ENCODE peak calls at places on chromosome 1, in four cellular contexts. One of them, this sample, is unnamed.

GRCh38 chr1:100353073-100353801 is 931 bp downstream of the CDC14A start:
- DNase-seq in K562: no peak
- DNase-seq in neuronal stem cell: no peak
- DNase-seq in IMR-90: no peak
- DNase-seq in this sample: peak; percentile 25

GRCh38 chr1:76949503-76949902 is 82.2 kb downstream of the ST6GALNAC5 start:
- DNase-seq in K562: no peak
- DNase-seq in neuronal stem cell: no peak
- DNase-seq in IMR-90: peak; percentile 61
- DNase-seq in this sample: peak; percentile 78

GRCh38 chr1:226100436-226101347 is 38.2 kb downstream of the H3-3A start:
- DNase-seq in K562: peak; percentile 36
- DNase-seq in neuronal stem cell: no peak
- DNase-seq in IMR-90: peak; percentile 81
- DNase-seq in this sample: no peak

GRCh38 chr1:190205713-190206112 is 272.0 kb downstream of the BRINP3 start:
- DNase-seq in K562: no peak
- DNase-seq in neuronal stem cell: no peak
- DNase-seq in IMR-90: peak; percentile 77
- DNase-seq in this sample: no peak

GRCh38 chr1:11691302-11691914 is at the start of gene DRAXIN:
- DNase-seq in K562: no peak
- DNase-seq in neuronal stem cell: peak; percentile 63
- DNase-seq in IMR-90: no peak
- DNase-seq in this sample: peak; percentile 26

GRCh38 chr1:204296431-204296988 is 63.2 kb downstream of the PLEKHA6 start:
- DNase-seq in K562: no peak
- DNase-seq in neuronal stem cell: no peak
- DNase-seq in IMR-90: peak; percentile 92
- DNase-seq in this sample: no peak

GRCh38 chr1:175150596-175151319 is 41.8 kb downstream of the KIAA0040 start:
- DNase-seq in K562: no peak
- DNase-seq in neuronal stem cell: no peak
- DNase-seq in IMR-90: no peak
- DNase-seq in this sample: peak; percentile 65

GRCh38 chr1:161192476-161193465 is 6.1 kb downstream of the ADAMTS4 start:
- DNase-seq in K562: peak; percentile 86
- DNase-seq in neuronal stem cell: no peak
- DNase-seq in IMR-90: peak; percentile 65
- DNase-seq in this sample: peak; percentile 48

GRCh38 chr1:96075704-96076455 is 645.7 kb upstream of the PTBP2 start:
- DNase-seq in K562: no peak
- DNase-seq in neuronal stem cell: no peak
- DNase-seq in IMR-90: no peak
- DNase-seq in this sample: peak; percentile 9

GRCh38 chr1:117534995-117535467 is 70.8 kb upstream of the TENT5C start:
- DNase-seq in K562: peak; percentile 81
- DNase-seq in neuronal stem cell: peak; percentile 53
- DNase-seq in IMR-90: peak; percentile 72
- DNase-seq in this sample: peak; percentile 51

GRCh38 chr1:88462481-88463261 is 221.4 kb upstream of the PKN2 start:
- DNase-seq in K562: no peak
- DNase-seq in neuronal stem cell: peak; percentile 50
- DNase-seq in IMR-90: peak; percentile 17
- DNase-seq in this sample: peak; percentile 7

GRCh38 chr1:3032970-3033794 is 11.9 kb downstream of the ACTRT2 start:
- DNase-seq in K562: no peak
- DNase-seq in neuronal stem cell: no peak
- DNase-seq in IMR-90: no peak
- DNase-seq in this sample: no peak

GRCh38 chr1:65924471-65924870 is 131.8 kb downstream of the PDE4B start:
- DNase-seq in K562: no peak
- DNase-seq in neuronal stem cell: no peak
- DNase-seq in IMR-90: peak; percentile 94
- DNase-seq in this sample: peak; percentile 66

GRCh38 chr1:6859415-6860343 is 74.4 kb downstream of the CAMTA1 start:
- DNase-seq in K562: peak; percentile 10
- DNase-seq in neuronal stem cell: no peak
- DNase-seq in IMR-90: peak; percentile 99
- DNase-seq in this sample: peak; percentile 85

GRCh38 chr1:43368646-43369020 is 822 bp upstream of the ELOVL1 start:
- DNase-seq in K562: no peak
- DNase-seq in neuronal stem cell: no peak
- DNase-seq in IMR-90: no peak
- DNase-seq in this sample: no peak

GRCh38 chr1:225748479-225748878 is 29.1 kb upstream of the SRP9 start:
- DNase-seq in K562: no peak
- DNase-seq in neuronal stem cell: no peak
- DNase-seq in IMR-90: no peak
- DNase-seq in this sample: no peak

GRCh38 chr1:90162216-90162615 is 167.3 kb downstream of the ZNF326 start:
- DNase-seq in K562: no peak
- DNase-seq in neuronal stem cell: no peak
- DNase-seq in IMR-90: no peak
- DNase-seq in this sample: peak; percentile 94

GRCh38 chr1:67044631-67045270 is 9.2 kb downstream of the SLC35D1 start:
- DNase-seq in K562: no peak
- DNase-seq in neuronal stem cell: no peak
- DNase-seq in IMR-90: peak; percentile 11
- DNase-seq in this sample: no peak

GRCh38 chr1:24929876-24930702 is at the start of gene RUNX3:
- DNase-seq in K562: no peak
- DNase-seq in neuronal stem cell: peak; percentile 54
- DNase-seq in IMR-90: no peak
- DNase-seq in this sample: peak; percentile 21

GRCh38 chr1:113758631-113759340 is 500 bp downstream of the PHTF1 start:
- DNase-seq in K562: peak; percentile 84
- DNase-seq in neuronal stem cell: peak; percentile 83
- DNase-seq in IMR-90: peak; percentile 25
- DNase-seq in this sample: peak; percentile 50

GRCh38 chr1:8437286-8437685 is 119.4 kb downstream of the SLC45A1 start:
- DNase-seq in K562: no peak
- DNase-seq in neuronal stem cell: no peak
- DNase-seq in IMR-90: no peak
- DNase-seq in this sample: no peak

GRCh38 chr1:38052750-38053415 is 6.3 kb upstream of the POU3F1 start:
- DNase-seq in K562: peak; percentile 45
- DNase-seq in neuronal stem cell: no peak
- DNase-seq in IMR-90: no peak
- DNase-seq in this sample: no peak

GRCh38 chr1:229229721-229230135 is 41.2 kb upstream of the RAB4A start:
- DNase-seq in K562: no peak
- DNase-seq in neuronal stem cell: no peak
- DNase-seq in IMR-90: no peak
- DNase-seq in this sample: no peak

GRCh38 chr1:161720341-161720887 is 930 bp upstream of the FCRLB start:
- DNase-seq in K562: no peak
- DNase-seq in neuronal stem cell: no peak
- DNase-seq in IMR-90: no peak
- DNase-seq in this sample: no peak

GRCh38 chr1:218301217-218301616 is 16.1 kb downstream of the RRP15 start:
- DNase-seq in K562: no peak
- DNase-seq in neuronal stem cell: no peak
- DNase-seq in IMR-90: no peak
- DNase-seq in this sample: no peak

GRCh38 chr1:214552174-214552608 is 789 bp upstream of the PTPN14 start:
- DNase-seq in K562: no peak
- DNase-seq in neuronal stem cell: peak; percentile 47
- DNase-seq in IMR-90: peak; percentile 64
- DNase-seq in this sample: peak; percentile 91

GRCh38 chr1:70915258-70915657 is 132.4 kb downstream of the PTGER3 start:
- DNase-seq in K562: no peak
- DNase-seq in neuronal stem cell: no peak
- DNase-seq in IMR-90: no peak
- DNase-seq in this sample: no peak

GRCh38 chr1:217048104-217048707 is 325.0 kb upstream of the ESRRG start:
- DNase-seq in K562: peak; percentile 4
- DNase-seq in neuronal stem cell: no peak
- DNase-seq in IMR-90: no peak
- DNase-seq in this sample: no peak

GRCh38 chr1:247332215-247332900 is 691 bp upstream of the ZNF496 start:
- DNase-seq in K562: peak; percentile 78
- DNase-seq in neuronal stem cell: peak; percentile 47
- DNase-seq in IMR-90: peak; percentile 42
- DNase-seq in this sample: peak; percentile 40

GRCh38 chr1:206895837-206896242 is 1.4 kb upstream of the IL24 start:
- DNase-seq in K562: no peak
- DNase-seq in neuronal stem cell: no peak
- DNase-seq in IMR-90: peak; percentile 68
- DNase-seq in this sample: no peak

GRCh38 chr1:154179951-154180687 is 11.8 kb downstream of the TPM3 start:
- DNase-seq in K562: no peak
- DNase-seq in neuronal stem cell: no peak
- DNase-seq in IMR-90: no peak
- DNase-seq in this sample: no peak

GRCh38 chr1:191674780-191675179 is 483.5 kb upstream of the RGS18 start:
- DNase-seq in K562: no peak
- DNase-seq in neuronal stem cell: no peak
- DNase-seq in IMR-90: no peak
- DNase-seq in this sample: no peak

GRCh38 chr1:28173151-28173979 is 3.1 kb downstream of the PTAFR start:
- DNase-seq in K562: peak; percentile 63
- DNase-seq in neuronal stem cell: no peak
- DNase-seq in IMR-90: peak; percentile 34
- DNase-seq in this sample: no peak

GRCh38 chr1:183610053-183610452 is 19.8 kb upstream of the NCF2 start:
- DNase-seq in K562: no peak
- DNase-seq in neuronal stem cell: no peak
- DNase-seq in IMR-90: no peak
- DNase-seq in this sample: no peak
- H2AFZ ChIP-seq in K562: no peak overlapping the region
- H2AFZ ChIP-seq in neuronal stem cell: no peak overlapping the region
- H2AFZ ChIP-seq in IMR-90: peak overlapping the region; percentile 81
- H2AFZ ChIP-seq in this sample: peak overlapping the region; percentile 56

DNA sequence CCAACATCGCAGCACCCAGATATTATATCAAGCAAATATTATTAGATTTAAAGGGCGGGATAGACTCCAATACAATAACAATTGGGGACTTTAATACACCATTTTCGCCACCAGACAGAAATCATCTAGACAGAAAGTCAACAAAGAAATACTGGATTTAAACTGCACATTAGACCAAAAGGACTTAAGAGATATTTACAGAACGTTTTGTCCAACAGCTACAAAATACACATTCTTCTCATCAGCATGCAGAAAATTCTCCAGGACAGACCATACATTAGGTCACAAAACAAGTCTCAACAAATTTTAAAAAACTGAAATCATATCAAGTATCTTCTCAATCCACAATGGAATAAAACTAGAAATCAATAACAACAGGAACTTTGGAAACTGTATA is 121.2 kb downstream of the ACBD6 start:
- DNase-seq in K562: no peak
- DNase-seq in neuronal stem cell: no peak
- DNase-seq in IMR-90: no peak
- DNase-seq in this sample: no peak
- H3K9me3 ChIP-seq in K562: peaks cover 8% of the 10 kb centered on the region
- H3K9me3 ChIP-seq in neuronal stem cell: peaks cover 43% of the 10 kb centered on the region
- H3K9me3 ChIP-seq in IMR-90: peaks cover 22% of the 10 kb centered on the region
- H3K9me3 ChIP-seq in this sample: peaks cover 23% of the 10 kb centered on the region

GRCh38 chr1:233907139-233907538 is 2.7 kb downstream of the SLC35F3 start:
- DNase-seq in K562: no peak
- DNase-seq in neuronal stem cell: no peak
- DNase-seq in IMR-90: no peak
- DNase-seq in this sample: peak; percentile 47

GRCh38 chr1:233905416-233906051 is 1.1 kb downstream of the SLC35F3 start:
- DNase-seq in K562: peak; percentile 9
- DNase-seq in neuronal stem cell: peak; percentile 11
- DNase-seq in IMR-90: no peak
- DNase-seq in this sample: no peak

GRCh38 chr1:233901495-233901894 is 3.0 kb upstream of the SLC35F3 start:
- DNase-seq in K562: no peak
- DNase-seq in neuronal stem cell: no peak
- DNase-seq in IMR-90: no peak
- DNase-seq in this sample: no peak

GRCh38 chr1:233908092-233908491 is 3.6 kb downstream of the SLC35F3 start:
- DNase-seq in K562: no peak
- DNase-seq in neuronal stem cell: no peak
- DNase-seq in IMR-90: no peak
- DNase-seq in this sample: no peak

DNA sequence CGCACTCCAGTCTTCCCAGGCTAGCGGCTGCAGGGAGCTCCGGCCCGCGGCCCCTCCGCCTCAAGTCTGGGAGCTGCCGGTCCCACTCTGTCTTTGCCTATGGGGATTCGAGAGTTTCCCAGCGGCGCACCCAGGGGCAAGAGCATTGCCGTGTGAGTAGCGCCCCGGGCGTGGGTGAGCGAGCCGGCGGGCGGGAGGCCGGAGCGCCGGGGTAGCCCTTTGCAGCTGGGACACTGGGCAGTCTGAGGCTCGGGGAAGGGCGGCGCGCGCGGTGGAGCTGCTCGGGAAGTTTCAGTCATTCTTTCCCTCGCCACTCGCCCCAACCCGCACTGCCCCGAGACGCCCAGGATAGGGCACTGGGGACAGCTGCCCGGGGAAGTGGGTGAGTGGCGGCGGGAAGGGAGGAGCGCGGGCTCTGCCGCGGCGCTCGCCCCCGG is 521 bp downstream of the SLC35F3 start:
- DNase-seq in K562: peak; percentile 3
- DNase-seq in neuronal stem cell: no peak
- DNase-seq in IMR-90: no peak
- DNase-seq in this sample: peak; percentile 59
- H2AFZ ChIP-seq in K562: peak overlapping the region; percentile 17
- H2AFZ ChIP-seq in neuronal stem cell: peak overlapping the region; percentile 90
- H2AFZ ChIP-seq in IMR-90: no peak overlapping the region
- H2AFZ ChIP-seq in this sample: peak overlapping the region; percentile 88

GRCh38 chr1:182525342-182525741 is 63.7 kb downstream of the RNASEL start:
- DNase-seq in K562: no peak
- DNase-seq in neuronal stem cell: no peak
- DNase-seq in IMR-90: no peak
- DNase-seq in this sample: no peak
- H3K9me3 ChIP-seq in K562: no peaks in the 10 kb centered on the region
- H3K9me3 ChIP-seq in neuronal stem cell: no peaks in the 10 kb centered on the region
- H3K9me3 ChIP-seq in IMR-90: no peaks in the 10 kb centered on the region
- H3K9me3 ChIP-seq in this sample: no peaks in the 10 kb centered on the region

DNA sequence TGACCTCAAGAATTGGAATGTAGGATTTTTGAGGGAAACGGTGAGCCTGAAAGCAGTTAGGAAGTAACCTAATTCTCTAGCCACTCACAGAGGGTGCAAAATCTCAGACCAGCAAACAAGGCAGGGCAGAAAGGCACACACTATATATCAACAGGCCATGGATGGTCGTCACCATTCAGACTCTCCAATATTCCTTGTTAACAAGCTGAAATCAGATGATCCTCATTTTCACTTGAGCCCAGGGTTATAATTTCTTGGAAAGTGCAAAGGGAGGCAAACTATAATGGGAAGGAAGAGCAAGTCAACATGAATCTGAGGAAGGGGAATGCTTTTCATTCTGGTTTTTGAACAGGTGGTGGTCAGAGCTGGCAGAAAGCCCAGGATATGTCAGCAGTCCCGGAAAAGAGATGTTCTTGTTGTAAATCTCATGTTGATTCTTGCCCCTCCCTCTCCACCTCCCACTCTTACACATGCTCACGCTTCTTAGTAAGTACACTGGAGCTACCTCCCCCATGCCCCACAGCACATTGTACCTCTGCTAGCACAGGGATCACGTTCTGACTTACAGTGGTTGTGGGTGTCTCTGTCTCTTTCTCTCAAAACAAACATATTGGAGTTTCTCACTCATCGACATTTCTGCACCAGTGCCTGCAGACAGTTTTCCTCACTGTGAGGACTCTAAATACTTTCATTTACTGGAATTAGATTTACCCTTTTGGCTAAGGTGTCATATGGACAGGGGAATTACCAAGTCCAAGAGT is 77.7 kb downstream of the XCL2 start:
- DNase-seq in K562: peak; percentile 91
- DNase-seq in neuronal stem cell: no peak
- DNase-seq in IMR-90: peak; percentile 46
- DNase-seq in this sample: peak; percentile 71
- H2AFZ ChIP-seq in K562: peak overlapping the region; percentile 58
- H2AFZ ChIP-seq in neuronal stem cell: no peak overlapping the region
- H2AFZ ChIP-seq in IMR-90: peak overlapping the region; percentile 24
- H2AFZ ChIP-seq in this sample: peak overlapping the region; percentile 75